ENCODE peak calls at places on chromosomes 5 and 9, in ten cellular contexts. Z is neural progenitor cell; B is HCT116; G is CD8-positive, alpha-beta T cell; W is heart right ventricle; K is right lobe of liver; L is colonic mucosa; R is fibroblast of pulmonary artery; V is fibroblast of lung; N is lower leg skin. D is an unnamed sample.

GRCh38 chr9:137309368-137310189 is 7.5 kb upstream of the NRARP start:
- DNase-seq in G (no peak), R (no peak), V (no peak), Z (peak; percentile 1), W (no peak), L (no peak), N (no peak), B (no peak), K (no peak), D (no peak)

GRCh38 chr5:142925795-142926194 is 155.6 kb downstream of the ARHGAP26 start:
- DNase-seq in W (no peak), K (no peak), N (no peak), R (peak; percentile 75), G (no peak), V (peak; percentile 87), L (no peak), Z (no peak), B (no peak), D (peak; percentile 41)

GRCh38 chr5:343461-344401 is 22.2 kb downstream of the AHRR start:
- DNase-seq in G (peak; percentile 49), V (peak; percentile 70), N (no peak), L (peak; percentile 46), W (peak; percentile 68), B (peak; percentile 29), K (peak; percentile 57), R (peak; percentile 70), Z (peak; percentile 71), D (no peak)

GRCh38 chr9:19782005-19782404 is 6.8 kb downstream of the SLC24A2 start:
- DNase-seq in K (no peak), L (no peak), B (no peak), V (no peak), W (no peak), N (no peak), R (peak; percentile 39), Z (peak; percentile 46), G (no peak), D (no peak)

GRCh38 chr5:102755691-102756371 is 726 bp downstream of the PAM start:
- DNase-seq in L (peak; percentile 73), G (peak; percentile 81), Z (peak; percentile 65), B (peak; percentile 69), R (peak; percentile 82), N (peak; percentile 95), W (peak; percentile 43), V (peak; percentile 79), K (peak; percentile 50), D (no peak)

GRCh38 chr9:105290401-105290800 is 46.0 kb downstream of the SLC44A1 start:
- DNase-seq in G (no peak), Z (no peak), L (no peak), B (no peak), N (no peak), W (no peak), K (no peak), R (peak; percentile 65), V (peak; percentile 36), D (peak; percentile 7)

GRCh38 chr5:90932052-90932699 is 373.6 kb downstream of the ADGRV1 start:
- DNase-seq in G (no peak), K (peak; percentile 17), V (peak; percentile 34), R (peak; percentile 81), Z (peak; percentile 80), N (no peak), W (no peak), L (peak; percentile 80), B (peak; percentile 44), D (no peak)

GRCh38 chr5:109692011-109692410 is 2.3 kb downstream of the MAN2A1 start:
- DNase-seq in N (no peak), R (peak; percentile 57), K (no peak), B (no peak), G (no peak), V (peak; percentile 59), L (no peak), W (no peak), Z (peak; percentile 4), D (no peak)

GRCh38 chr5:68983959-68984358 is 109.9 kb upstream of the SLC30A5 start:
- DNase-seq in R (no peak), V (no peak), W (no peak), G (no peak), K (no peak), L (no peak), N (no peak), Z (no peak), B (no peak), D (no peak)

GRCh38 chr9:96818535-96818934 is 35.8 kb downstream of the ZNF782 start:
- DNase-seq in G (no peak), K (no peak), B (no peak), R (peak; percentile 1), N (no peak), W (no peak), V (no peak), L (no peak), Z (no peak), D (no peak)

GRCh38 chr5:111163000-111163399 is 61.2 kb upstream of the CAMK4 start:
- DNase-seq in K (no peak), R (no peak), N (no peak), L (no peak), G (no peak), W (no peak), V (peak; percentile 19), Z (no peak), B (no peak), D (no peak)

GRCh38 chr9:34985311-34985899 is 4.1 kb upstream of the DNAJB5 start:
- DNase-seq in R (peak; percentile 82), G (peak; percentile 47), Z (peak; percentile 80), K (peak; percentile 50), L (peak; percentile 70), V (peak; percentile 44), N (peak; percentile 89), B (peak; percentile 59), W (peak; percentile 27), D (no peak)

GRCh38 chr5:56910123-56910951 is 941 bp downstream of the SETD9 start:
- DNase-seq in L (peak; percentile 61), G (peak; percentile 24), B (no peak), Z (peak; percentile 70), W (peak; percentile 31), R (no peak), K (peak; percentile 44), N (peak; percentile 91), V (peak; percentile 45), D (no peak)

GRCh38 chr9:16442622-16443021 is 427.8 kb downstream of the BNC2 start:
- DNase-seq in G (no peak), B (no peak), K (no peak), R (peak; percentile 68), W (no peak), V (peak; percentile 76), Z (peak; percentile 30), N (no peak), L (no peak), D (no peak)

GRCh38 chr5:25458628-25459027 is 813.9 kb upstream of the CDH10 start:
- DNase-seq in Z (no peak), K (no peak), W (no peak), L (no peak), B (no peak), N (no peak), R (no peak), V (peak; percentile 17), G (no peak), D (no peak)

DNA sequence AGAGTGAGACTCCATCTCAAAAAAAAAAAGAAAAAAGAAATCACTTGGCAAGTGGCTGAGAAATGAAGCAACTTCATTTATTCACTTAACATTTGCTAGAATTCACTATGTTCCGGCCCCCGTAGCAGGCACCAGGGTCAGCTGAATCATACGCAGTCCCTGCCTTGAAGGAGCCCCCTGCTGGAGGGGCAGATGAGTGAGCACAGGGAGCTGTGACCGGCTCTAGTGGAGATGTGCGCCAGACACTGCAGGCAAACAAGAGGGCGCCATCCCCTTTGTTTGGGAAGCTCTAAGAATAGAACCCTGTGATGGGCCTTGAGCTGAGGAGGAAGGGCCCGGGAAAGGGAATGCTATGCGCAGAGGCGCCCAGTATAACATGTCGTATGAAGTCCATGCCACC is 20.2 kb upstream of the RPL26L1 start:
- DNase-seq in Z (peak; percentile 50), W (no peak), G (no peak), K (peak; percentile 34), B (peak; percentile 26), N (no peak), V (no peak), L (no peak), R (peak; percentile 39), D (no peak)
- TF ChIP-seq CTCF in Z (peak; percentile 45), W (no peak), G (no peak), K (peak; percentile 38), B (peak; percentile 95), N (no peak), V (peak; percentile 12), L (no peak), R (peak; percentile 31), D (peak; percentile 55)

GRCh38 chr5:139646912-139647391 is 1.2 kb upstream of the CXXC5 start:
- DNase-seq in L (no peak), V (no peak), Z (peak; percentile 67), R (no peak), G (no peak), K (peak; percentile 52), B (no peak), W (no peak), N (peak; percentile 86), D (no peak)
- H3K4me3 ChIP-seq in L (no peak overlapping the region), V (peak overlapping the region; percentile 11), Z (peak overlapping the region; percentile 89), R (no peak overlapping the region), G (no peak overlapping the region), K (peak overlapping the region; percentile 98), B (no peak overlapping the region), W (peak overlapping the region; percentile 0), N (no peak overlapping the region), D (no peak overlapping the region)

DNA sequence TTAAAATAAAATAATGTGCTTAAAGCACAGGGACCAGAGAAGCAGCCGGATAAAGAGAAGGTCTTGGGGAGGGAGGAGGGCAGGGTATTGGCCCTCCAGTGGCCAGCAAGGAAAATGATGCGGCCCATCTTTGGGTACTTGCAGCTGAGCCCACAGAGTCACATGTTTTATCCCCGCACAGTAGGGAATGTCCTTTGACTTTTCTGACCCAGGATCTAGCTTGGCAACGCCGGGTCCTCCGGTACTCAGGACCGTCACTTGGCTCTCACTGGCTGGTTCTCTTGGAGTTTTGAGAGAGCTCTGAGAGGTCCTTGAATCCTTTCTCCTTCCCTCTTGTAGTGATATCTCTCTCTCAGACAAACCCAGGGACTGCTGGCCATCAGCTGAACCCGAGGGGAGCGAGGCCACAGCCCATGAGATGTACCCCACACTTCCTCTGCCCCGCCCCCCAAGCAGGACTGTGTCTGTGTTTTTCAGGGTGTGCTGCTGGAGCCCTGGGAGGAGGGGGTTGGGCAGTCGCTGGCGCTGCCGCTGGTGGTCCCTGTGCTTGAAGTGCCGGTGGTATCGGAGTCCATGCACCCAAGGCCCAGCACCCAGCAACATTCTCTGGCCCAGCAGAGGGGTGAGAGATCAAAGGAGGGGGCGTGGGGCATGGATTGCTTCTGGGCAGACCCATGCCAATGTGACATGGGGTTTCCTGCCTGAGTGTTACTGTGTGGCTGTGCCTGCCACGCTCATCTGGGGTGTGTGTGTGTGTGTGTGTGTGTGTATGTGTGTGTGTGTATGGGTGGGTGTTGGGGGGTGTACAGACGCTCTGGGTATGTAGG is 35.5 kb upstream of the HSPA9 start:
- DNase-seq in V (peak; percentile 18), G (no peak), R (no peak), N (no peak), B (no peak), L (no peak), K (no peak), Z (peak; percentile 50), W (no peak), D (no peak)
- TF ChIP-seq CTCF in V (peak; percentile 27), G (no peak), R (peak; percentile 32), N (no peak), B (no peak), L (no peak), K (no peak), Z (peak; percentile 51), W (no peak), D (peak; percentile 24)

DNA sequence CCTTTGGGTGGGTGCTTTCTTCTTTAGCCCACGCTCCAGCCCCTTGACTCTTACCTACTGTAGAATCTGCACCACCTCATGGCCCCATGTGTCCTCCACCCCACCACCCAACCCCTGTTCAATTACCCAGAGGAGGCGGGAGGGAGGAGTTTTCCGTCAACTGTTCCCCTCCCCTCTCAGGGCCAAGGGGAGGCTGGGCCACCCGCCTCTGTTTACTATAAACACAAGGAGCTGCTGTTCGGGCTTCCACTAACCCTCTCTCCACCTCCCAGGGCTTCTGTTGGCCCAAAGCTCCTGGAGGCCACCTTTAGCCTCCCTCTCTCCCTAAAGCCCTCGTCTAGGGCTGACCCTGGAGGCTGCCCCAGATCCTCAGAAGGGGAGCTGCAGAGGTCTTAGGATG is 59.2 kb downstream of the FOXI1 start:
- DNase-seq in K (no peak), Z (no peak), N (no peak), V (no peak), R (no peak), B (no peak), G (no peak), L (no peak), W (no peak), D (no peak)
- H3K4me3 ChIP-seq in K (no peak overlapping the region), Z (no peak overlapping the region), N (no peak overlapping the region), V (no peak overlapping the region), R (no peak overlapping the region), B (no peak overlapping the region), G (no peak overlapping the region), L (no peak overlapping the region), W (no peak overlapping the region), D (no peak overlapping the region)

D was measured in BJ.